ENCODE peak calls at places on chromosome 18, in seven cellular contexts. R is right lobe of liver, Z is astrocyte of the spinal cord, S is colonic mucosa, Y is A549, U is transverse colon, M is uterus. C is an unnamed sample.

GRCh38 chr18:61765097-61765496 is 127.7 kb downstream of the RNF152 start:
- DNase-seq in U (no peak), Z (peak), R (no peak), Y (no peak), S (no peak), M (peak), C (no peak)

GRCh38 chr18:78984941-78985784 is 5.5 kb downstream of the SALL3 start:
- DNase-seq in S (no peak), R (no peak), Z (peak), U (no peak), M (no peak), Y (peak), C (no peak)

GRCh38 chr18:9017170-9017899 is 85.2 kb upstream of the NDUFV2 start:
- DNase-seq in S (peak), R (no peak), Z (peak), U (peak), M (peak), Y (peak), C (peak)

GRCh38 chr18:24068945-24069693 is 54.6 kb downstream of the TTC39C start:
- DNase-seq in Z (no peak), U (no peak), Y (no peak), R (peak), S (no peak), M (no peak), C (no peak)

GRCh38 chr18:48306838-48307237 is 102.3 kb downstream of the ZBTB7C start:
- DNase-seq in Z (no peak), M (no peak), S (no peak), R (no peak), Y (no peak), U (no peak), C (no peak)

GRCh38 chr18:23856466-23857175 is 157.9 kb upstream of the TTC39C start:
- DNase-seq in Z (peak), M (no peak), U (no peak), R (no peak), S (no peak), Y (no peak), C (no peak)

GRCh38 chr18:59029663-59030421 is 109.8 kb upstream of the SEC11C start:
- DNase-seq in Z (no peak), Y (no peak), R (no peak), S (no peak), U (no peak), M (no peak), C (no peak)

GRCh38 chr18:75784413-75784812 is 356.9 kb upstream of the SMIM21 start:
- DNase-seq in M (no peak), S (no peak), U (no peak), R (no peak), Y (no peak), Z (peak), C (no peak)

GRCh38 chr18:79664525-79665125 is 15.0 kb upstream of the CTDP1 start:
- DNase-seq in M (no peak), S (no peak), Y (no peak), U (no peak), Z (peak), R (no peak), C (no peak)

GRCh38 chr18:14975431-14975830 is 227.5 kb downstream of the ANKRD30B start:
- DNase-seq in R (no peak), Y (no peak), Z (no peak), U (no peak), M (no peak), S (no peak), C (no peak)

GRCh38 chr18:41529093-41529492 is 425.9 kb upstream of the PIK3C3 start:
- DNase-seq in R (no peak), U (no peak), Y (no peak), M (no peak), Z (no peak), S (no peak), C (no peak)

GRCh38 chr18:40866013-40866644 is 1088.9 kb upstream of the PIK3C3 start:
- DNase-seq in Y (no peak), U (no peak), Z (no peak), S (no peak), R (no peak), M (no peak), C (no peak)

GRCh38 chr18:77857926-77858325 is 608.3 kb downstream of the GALR1 start:
- DNase-seq in U (no peak), S (no peak), Y (no peak), M (no peak), R (no peak), Z (no peak), C (no peak)

GRCh38 chr18:75475228-75475627 is 47.7 kb upstream of the SMIM21 start:
- DNase-seq in S (no peak), M (no peak), U (no peak), Z (peak), Y (no peak), R (no peak), C (no peak)

GRCh38 chr18:43265465-43265864 is 11.8 kb downstream of the SYT4 start:
- DNase-seq in S (no peak), Y (no peak), R (no peak), U (no peak), Z (no peak), M (no peak), C (no peak)

GRCh38 chr18:35413163-35413511 is 36.0 kb upstream of the ZNF396 start:
- DNase-seq in Y (no peak), Z (no peak), S (no peak), R (no peak), M (no peak), U (no peak), C (no peak)

GRCh38 chr18:34866739-34867138 is 156.6 kb downstream of the DTNA start:
- DNase-seq in U (no peak), Y (no peak), Z (peak), R (no peak), M (no peak), S (no peak), C (no peak)

GRCh38 chr18:23835506-23835905 is 146.3 kb downstream of the LAMA3 start:
- DNase-seq in S (no peak), U (no peak), Z (no peak), R (no peak), Y (no peak), M (peak), C (no peak)

GRCh38 chr18:29096380-29096779 is 919.5 kb upstream of the CDH2 start:
- DNase-seq in Z (no peak), S (no peak), U (no peak), R (no peak), Y (no peak), M (no peak), C (no peak)

GRCh38 chr18:8117008-8117376 is 492.2 kb upstream of the RAB12 start:
- DNase-seq in U (no peak), M (no peak), Y (no peak), R (no peak), S (no peak), Z (peak), C (no peak)

GRCh38 chr18:44079602-44080001 is 601.1 kb upstream of the SETBP1 start:
- DNase-seq in S (no peak), R (no peak), Z (peak), U (no peak), Y (no peak), M (no peak), C (no peak)

GRCh38 chr18:730692-731091 is 18.3 kb upstream of the ENOSF1 start:
- DNase-seq in Y (no peak), M (no peak), Z (no peak), S (no peak), R (no peak), U (no peak), C (no peak)

GRCh38 chr18:22558945-22559385 is 141.2 kb upstream of the CTAGE1 start:
- DNase-seq in S (peak), R (peak), Y (peak), U (peak), M (peak), Z (peak), C (peak)

GRCh38 chr18:79526468-79527460 is 131.0 kb downstream of the NFATC1 start:
- DNase-seq in Y (no peak), U (peak), Z (no peak), R (peak), M (no peak), S (no peak), C (peak)

GRCh38 chr18:8562914-8563313 is 46.3 kb upstream of the RAB12 start:
- DNase-seq in Y (no peak), Z (no peak), M (no peak), R (no peak), U (no peak), S (no peak), C (no peak)

GRCh38 chr18:49155410-49155809 is 204.6 kb upstream of the SMAD7 start:
- DNase-seq in M (no peak), Y (no peak), Z (no peak), U (no peak), R (no peak), S (no peak), C (no peak)

GRCh38 chr18:62526098-62527025 is 3.5 kb downstream of the ZCCHC2 start:
- DNase-seq in Y (peak), S (peak), Z (peak), R (peak), M (peak), U (peak), C (peak)

GRCh38 chr18:6885992-6886823 is 156.7 kb downstream of the ARHGAP28 start:
- DNase-seq in Y (peak), M (peak), U (peak), Z (peak), R (peak), S (peak), C (no peak)

GRCh38 chr18:47754311-47755101 is 176.0 kb downstream of the SMAD2 start:
- DNase-seq in M (no peak), R (no peak), Z (no peak), S (peak), Y (peak), U (peak), C (peak)

GRCh38 chr18:79495591-79496071 is 99.9 kb downstream of the NFATC1 start:
- DNase-seq in S (no peak), U (no peak), Z (no peak), M (no peak), Y (no peak), R (peak), C (peak)

GRCh38 chr18:58714259-58714658 is 43.0 kb downstream of the MALT1 start:
- DNase-seq in M (no peak), Z (no peak), Y (no peak), U (no peak), S (no peak), R (no peak), C (no peak)

GRCh38 chr18:60570172-60570571 is 197.6 kb upstream of the MC4R start:
- DNase-seq in U (no peak), Y (no peak), S (no peak), R (no peak), M (no peak), Z (no peak), C (no peak)

GRCh38 chr18:27750014-27750413 is 426.9 kb downstream of the CDH2 start:
- DNase-seq in M (no peak), Y (no peak), Z (peak), S (peak), R (peak), U (no peak), C (no peak)

GRCh38 chr18:35683021-35683420 is 101.5 kb downstream of the GALNT1 start:
- DNase-seq in R (no peak), S (no peak), U (no peak), M (no peak), Z (peak), Y (no peak), C (no peak)

GRCh38 chr18:424071-424868 is 76.2 kb downstream of the COLEC12 start:
- DNase-seq in Z (peak), R (no peak), Y (no peak), M (peak), U (no peak), S (no peak), C (no peak)

GRCh38 chr18:49560277-49561126 is 1.4 kb upstream of the LIPG start:
- DNase-seq in U (peak), S (peak), M (no peak), Y (no peak), Z (no peak), R (peak), C (peak)

GRCh38 chr18:51078026-51078425 is 48.0 kb downstream of the SMAD4 start:
- DNase-seq in M (no peak), U (no peak), S (no peak), R (no peak), Y (no peak), Z (no peak), C (no peak)

GRCh38 chr18:51083398-51083797 is 53.4 kb downstream of the SMAD4 start:
- DNase-seq in Z (no peak), R (no peak), Y (no peak), U (no peak), M (no peak), S (no peak), C (no peak)

GRCh38 chr18:51077217-51077616 is 47.2 kb downstream of the SMAD4 start:
- DNase-seq in Z (peak), R (no peak), U (no peak), S (no peak), Y (no peak), M (no peak), C (no peak)

GRCh38 chr18:51088410-51088809 is 58.4 kb downstream of the SMAD4 start:
- DNase-seq in M (no peak), Z (no peak), U (no peak), S (no peak), R (no peak), Y (no peak), C (no peak)

GRCh38 chr18:51082571-51083264 is 52.7 kb downstream of the SMAD4 start:
- DNase-seq in Y (no peak), M (no peak), Z (peak), U (no peak), R (no peak), S (no peak), C (no peak)
- TF ChIP-seq CTCF in Y (no peak), M (no peak), Z (no peak), U (no peak), R (no peak), S (no peak), C (no peak)

GRCh38 chr18:37265382-37265781 is 300.2 kb downstream of the CELF4 start:
- DNase-seq in R (no peak), U (no peak), M (no peak), S (no peak), Y (no peak), Z (no peak), C (no peak)

GRCh38 chr18:37264956-37265355 is 300.6 kb downstream of the CELF4 start:
- DNase-seq in Z (no peak), M (no peak), Y (no peak), U (no peak), R (no peak), S (no peak), C (no peak)

GRCh38 chr18:37261988-37262387 is 303.6 kb downstream of the CELF4 start:
- DNase-seq in S (no peak), U (no peak), R (no peak), Z (no peak), M (no peak), Y (no peak), C (no peak)

GRCh38 chr18:37270046-37270665 is 295.4 kb downstream of the CELF4 start:
- DNase-seq in Z (peak), R (no peak), S (peak), M (no peak), U (no peak), Y (no peak), C (no peak)

GRCh38 chr18:37266290-37266689 is 299.3 kb downstream of the CELF4 start:
- DNase-seq in Z (no peak), M (no peak), Y (no peak), U (no peak), R (no peak), S (no peak), C (no peak)
- TF ChIP-seq CTCF in Z (no peak), M (no peak), Y (peak), U (no peak), R (no peak), S (no peak), C (no peak)

DNA sequence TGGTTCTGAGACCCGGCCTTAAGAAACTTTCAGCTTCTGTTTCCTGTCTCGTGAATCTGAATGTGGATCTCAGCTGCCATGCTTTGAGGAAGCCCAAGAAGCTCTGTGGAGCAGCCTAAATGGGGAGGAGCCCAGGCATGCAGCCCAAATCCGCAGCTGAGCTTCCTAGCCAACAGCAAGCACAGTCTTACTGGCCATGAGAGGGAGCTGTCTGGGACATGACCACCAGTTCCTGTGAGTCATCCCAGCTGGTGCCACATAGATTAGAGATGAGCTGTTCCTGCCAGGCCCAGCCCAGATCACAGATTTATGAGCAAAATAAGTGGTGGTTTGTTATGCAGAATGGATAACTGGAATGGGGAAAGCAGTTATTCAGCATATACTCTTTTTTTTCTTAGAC is 224.4 kb upstream of the APCDD1 start:
- DNase-seq in R (no peak), Z (peak), Y (no peak), S (no peak), U (no peak), M (no peak), C (no peak)
- TF ChIP-seq CTCF in R (no peak), Z (peak), Y (no peak), S (no peak), U (no peak), M (no peak), C (no peak)

GRCh38 chr18:2471523-2471922 is 99.8 kb downstream of the METTL4 start:
- DNase-seq in M (no peak), U (no peak), Z (no peak), S (no peak), R (no peak), Y (no peak), C (no peak)
- TF ChIP-seq CTCF in M (no peak), U (no peak), Z (peak), S (no peak), R (no peak), Y (no peak), C (no peak)

DNA sequence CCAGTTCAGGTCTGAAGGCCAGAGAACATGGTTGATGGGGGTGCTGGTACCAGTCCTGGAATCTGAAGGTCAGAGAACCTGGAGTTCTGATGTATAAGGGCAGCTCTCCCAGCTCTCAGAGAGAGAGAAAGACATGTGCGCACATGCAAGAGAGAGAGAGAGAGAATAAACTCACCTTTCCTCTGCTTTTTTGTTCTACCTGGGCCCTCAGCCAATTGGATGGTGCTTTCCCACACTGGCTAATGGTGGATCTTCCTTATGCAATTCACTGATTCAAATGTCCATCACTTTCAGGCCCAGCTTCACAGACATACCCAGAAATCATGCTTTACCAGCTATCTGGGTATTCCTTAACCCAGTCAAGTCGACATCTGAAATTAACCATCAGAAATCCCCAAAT is 377.7 kb upstream of the MEX3C start:
- DNase-seq in S (no peak), M (no peak), R (no peak), U (no peak), Y (no peak), Z (no peak), C (no peak)
- TF ChIP-seq CTCF in S (no peak), M (no peak), R (no peak), U (no peak), Y (no peak), Z (no peak), C (no peak)

DNA sequence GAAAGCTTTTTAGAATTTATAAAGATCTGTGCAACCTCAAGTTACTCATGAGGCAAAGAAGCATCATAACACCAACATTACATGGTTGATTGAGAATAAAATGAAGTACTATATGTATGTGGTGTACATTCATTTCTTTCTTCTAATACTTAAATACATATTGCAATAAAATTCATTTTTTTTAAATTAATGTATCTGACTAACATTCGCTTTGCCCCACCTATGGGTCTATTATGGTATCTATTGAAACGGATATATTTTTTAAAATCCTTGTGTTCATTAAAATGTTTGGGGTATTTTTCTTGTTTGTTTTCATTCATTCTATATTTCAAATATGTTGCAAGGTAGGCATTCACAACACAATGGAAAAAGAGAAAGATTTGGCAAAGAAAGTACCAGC is 237.5 kb downstream of the DSEL start:
- DNase-seq in M (no peak), R (no peak), Z (no peak), U (no peak), S (no peak), Y (no peak), C (no peak)
- TF ChIP-seq CTCF in M (no peak), R (no peak), Z (no peak), U (no peak), S (no peak), Y (no peak), C (no peak)

GRCh38 chr18:63823516-63824219 is 48.5 kb downstream of the SERPINB7 start:
- DNase-seq in S (peak), R (no peak), M (no peak), Y (no peak), Z (peak), U (peak), C (no peak)
- TF ChIP-seq CTCF in S (peak), R (peak), M (no peak), Y (no peak), Z (peak), U (peak), C (peak)

DNA sequence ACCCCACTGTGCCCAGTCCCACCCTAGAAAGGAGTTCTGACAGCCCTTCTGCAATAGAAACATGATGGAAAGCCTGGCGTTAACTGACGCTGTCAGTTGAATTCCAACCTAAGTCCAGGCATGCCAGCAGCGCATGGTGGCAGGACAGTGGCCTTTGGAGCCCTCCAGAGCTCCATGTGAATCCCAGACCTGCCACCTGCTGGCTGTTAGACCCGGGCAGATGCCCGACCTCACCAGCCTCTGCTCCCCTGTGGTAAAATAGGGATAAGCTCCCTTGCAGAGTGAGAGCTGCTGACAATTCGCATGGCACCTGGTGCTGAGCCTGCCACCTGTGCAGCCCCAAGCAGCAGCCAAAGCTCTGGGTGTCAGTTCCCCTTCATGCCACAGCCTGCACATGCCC is 138.6 kb downstream of the LOXHD1 start:
- DNase-seq in U (no peak), S (no peak), Y (no peak), M (no peak), Z (no peak), R (peak), C (no peak)
- TF ChIP-seq CTCF in U (no peak), S (no peak), Y (no peak), M (no peak), Z (no peak), R (peak), C (peak)

GRCh38 chr18:31553800-31554199 is 37.9 kb upstream of the TTR start:
- DNase-seq in S (no peak), Y (no peak), U (no peak), M (no peak), Z (no peak), R (no peak), C (no peak)
- TF ChIP-seq CTCF in S (no peak), Y (no peak), U (no peak), M (no peak), Z (peak), R (no peak), C (no peak)